ENCODE peak calls at places on chromosome 20, in five cellular contexts. W is activated CD8-positive, alpha-beta T cell treated with anti-CD3 and anti-CD28 coated beads for 36 hours; J is NCI-H1048; U is MM.1S; H is Calu3. A is an unnamed sample.

GRCh38 chr20:35680464-35681183 is 15.9 kb upstream of the CPNE1 start:
- DNase-seq in H (no peak), U (no peak), J (no peak), W (no peak), A (no peak)

GRCh38 chr20:35327074-35327976 is 35.1 kb upstream of the FAM83C start:
- DNase-seq in W (no peak), H (peak), J (no peak), U (no peak), A (no peak)

GRCh38 chr20:33086052-33086722 is 6.7 kb downstream of the BPIFB4 start:
- DNase-seq in J (no peak), H (no peak), W (no peak), U (no peak), A (no peak)

GRCh38 chr20:41058007-41058673 is 29.5 kb downstream of the TOP1 start:
- DNase-seq in J (no peak), W (peak), U (no peak), H (no peak), A (no peak)

GRCh38 chr20:14617123-14617522 is 279.7 kb upstream of the FLRT3 start:
- DNase-seq in J (no peak), U (no peak), W (no peak), H (no peak), A (no peak)

GRCh38 chr20:63441777-63442493 is 30.5 kb downstream of the KCNQ2 start:
- DNase-seq in W (peak), H (peak), J (no peak), U (no peak), A (peak)

GRCh38 chr20:64110411-64111068 is 3.2 kb upstream of the NPBWR2 start:
- DNase-seq in U (no peak), W (no peak), J (no peak), H (no peak), A (no peak)

GRCh38 chr20:32564921-32565734 is 20.0 kb downstream of the NOL4L start:
- DNase-seq in W (no peak), J (no peak), H (no peak), U (no peak), A (no peak)

GRCh38 chr20:13684566-13685222 is 46.0 kb upstream of the TASP1 start:
- DNase-seq in H (no peak), J (no peak), U (no peak), W (no peak), A (no peak)

GRCh38 chr20:2273634-2274302 is 22.0 kb upstream of the TGM3 start:
- DNase-seq in W (no peak), J (no peak), U (no peak), H (no peak), A (no peak)

GRCh38 chr20:24662756-24663399 is 193.4 kb downstream of the SYNDIG1 start:
- DNase-seq in W (no peak), H (no peak), J (no peak), U (no peak), A (no peak)

GRCh38 chr20:35166242-35166830 is 5.5 kb upstream of the PROCR start:
- DNase-seq in U (no peak), W (no peak), H (no peak), J (no peak), A (no peak)

GRCh38 chr20:7106910-7107309 is 339.4 kb downstream of the BMP2 start:
- DNase-seq in U (no peak), W (no peak), J (no peak), H (no peak), A (no peak)

GRCh38 chr20:50670126-50670862 is 21.0 kb downstream of the RIPOR3 start:
- DNase-seq in J (no peak), W (no peak), H (peak), U (no peak), A (no peak)

GRCh38 chr20:50120935-50121693 is 8.2 kb upstream of the UBE2V1 start:
- DNase-seq in U (peak), W (peak), H (peak), J (no peak), A (peak)

GRCh38 chr20:50246367-50247195 is 56.0 kb downstream of the CEBPB start:
- DNase-seq in W (no peak), J (no peak), U (no peak), H (peak), A (no peak)

GRCh38 chr20:48538058-48538825 is 289.6 kb downstream of the PREX1 start:
- DNase-seq in U (no peak), J (no peak), H (peak), W (no peak), A (no peak)

GRCh38 chr20:62523473-62524203 is 47.8 kb upstream of the GATA5 start:
- DNase-seq in J (no peak), U (no peak), H (peak), W (peak), A (peak)

GRCh38 chr20:46703435-46703834 is 6.0 kb upstream of the SLC2A10 start:
- DNase-seq in H (no peak), J (no peak), U (no peak), W (no peak), A (no peak)

GRCh38 chr20:25083773-25084615 is 2.1 kb upstream of the VSX1 start:
- DNase-seq in H (peak), J (no peak), U (no peak), W (peak), A (no peak)

GRCh38 chr20:33896509-33896908 is 85.4 kb downstream of the CHMP4B start:
- DNase-seq in H (no peak), U (no peak), W (no peak), J (no peak), A (no peak)

GRCh38 chr20:15811951-15812350 is 761.3 kb downstream of the KIF16B start:
- DNase-seq in J (no peak), U (no peak), H (no peak), W (no peak), A (no peak)

GRCh38 chr20:41570552-41570951 is 47.6 kb downstream of the CHD6 start:
- DNase-seq in H (no peak), U (no peak), J (no peak), W (no peak), A (no peak)